ENCODE peak calls at places on chromosomes 4 and X, in five cellular contexts. H is sigmoid colon; Q is dorsolateral prefrontal cortex; E is CD4-positive, alpha-beta T cell; A is right cardiac atrium. X is an unnamed sample.

GRCh38 chrX:120457766-120458180 is 11.3 kb downstream of the LAMP2 start:
- DNase-seq in H (no peak), Q (no peak), E (no peak), A (no peak), X (no peak)

GRCh38 chr4:75841641-75842520 is 60.4 kb downstream of the PPEF2 start:
- DNase-seq in H (no peak), Q (no peak), E (no peak), A (no peak), X (no peak)

GRCh38 chr4:100981447-100982204 is 365.7 kb downstream of the PPP3CA start:
- DNase-seq in H (no peak), Q (no peak), E (no peak), A (peak; percentile 25), X (no peak)

GRCh38 chr4:70818921-70819320 is 20.8 kb downstream of the GRSF1 start:
- DNase-seq in H (no peak), Q (no peak), E (no peak), A (no peak), X (no peak)

GRCh38 chr4:165684177-165684870 is 188.7 kb upstream of the TLL1 start:
- DNase-seq in H (no peak), Q (no peak), E (no peak), A (no peak), X (no peak)

GRCh38 chrX:74351760-74352159 is 47.8 kb downstream of the ZCCHC13 start:
- DNase-seq in H (no peak), Q (no peak), E (no peak), A (no peak), X (no peak)

GRCh38 chr4:62709618-62710252 is 1509.6 kb downstream of the ADGRL3 start:
- DNase-seq in H (no peak), Q (no peak), E (no peak), A (no peak), X (no peak)

GRCh38 chrX:46268429-46268828 is 276.8 kb downstream of the ZNF674 start:
- DNase-seq in H (no peak), Q (no peak), E (no peak), A (no peak), X (no peak)

GRCh38 chr4:151830168-151830567 is 69.4 kb upstream of the GATB start:
- DNase-seq in H (no peak), Q (no peak), E (no peak), A (no peak), X (no peak)

GRCh38 chr4:150209140-150209829 is 131.0 kb downstream of the DCLK2 start:
- DNase-seq in H (peak; percentile 80), Q (no peak), E (no peak), A (peak; percentile 66), X (peak; percentile 55)

GRCh38 chrX:153649178-153649914 is 2.3 kb downstream of the DUSP9 start:
- DNase-seq in H (peak; percentile 49), Q (peak; percentile 43), E (peak; percentile 16), A (no peak), X (peak; percentile 9)

GRCh38 chr4:104989363-104989762 is 157.3 kb upstream of the TET2 start:
- DNase-seq in H (no peak), Q (no peak), E (no peak), A (no peak), X (no peak)

GRCh38 chr4:38695844-38696243 is 31.8 kb downstream of the KLF3 start:
- DNase-seq in H (no peak), Q (no peak), E (no peak), A (no peak), X (no peak)

GRCh38 chr4:53618321-53618720 is 27.0 kb upstream of the LNX1 start:
- DNase-seq in H (no peak), Q (no peak), E (no peak), A (no peak), X (no peak)

GRCh38 chrX:83022020-83022419 is 486.1 kb upstream of the POU3F4 start:
- DNase-seq in H (no peak), Q (no peak), E (no peak), A (no peak), X (no peak)

GRCh38 chrX:10173331-10173900 is 16.6 kb downstream of the CLCN4 start:
- DNase-seq in H (peak; percentile 85), Q (no peak), E (no peak), A (peak; percentile 52), X (peak; percentile 82)

GRCh38 chr4:90833698-90834097 is 706.5 kb downstream of the CCSER1 start:
- DNase-seq in H (no peak), Q (no peak), E (no peak), A (no peak), X (no peak)

GRCh38 chr4:56907009-56907408 is 691 bp upstream of the REST start:
- DNase-seq in H (no peak), Q (no peak), E (peak; percentile 10), A (no peak), X (no peak)
- H3K27me3 ChIP-seq in H (no peaks in the 10 kb centered on the region), Q (no peaks in the 10 kb centered on the region), E (no peaks in the 10 kb centered on the region), A (no peaks in the 10 kb centered on the region), X (no peaks in the 10 kb centered on the region)

DNA sequence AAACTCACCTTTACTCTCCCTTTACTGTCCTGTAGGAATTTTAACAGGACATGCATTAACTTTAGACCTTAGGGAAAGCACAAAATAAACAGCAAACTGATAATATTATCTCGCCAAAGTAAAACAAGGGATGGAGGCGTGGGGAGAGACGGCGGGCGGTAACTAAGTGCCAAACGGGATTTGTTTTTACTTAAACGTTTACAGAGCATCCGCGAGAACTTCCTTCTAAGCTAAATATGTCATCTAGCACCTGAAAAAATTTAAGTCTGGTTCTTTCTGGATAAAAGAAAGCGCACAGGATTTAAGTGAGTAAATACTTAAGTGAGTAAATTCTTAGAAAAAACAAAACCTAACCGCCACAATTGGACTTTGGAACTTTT is 108.5 kb downstream of the SPRY1 start:
- DNase-seq in H (no peak), Q (no peak), E (no peak), A (no peak), X (no peak)
- H3K27ac ChIP-seq in H (peak overlapping the region; percentile 20), Q (no peak overlapping the region), E (no peak overlapping the region), A (peak overlapping the region; percentile 37), X (peak overlapping the region; percentile 67)

DNA sequence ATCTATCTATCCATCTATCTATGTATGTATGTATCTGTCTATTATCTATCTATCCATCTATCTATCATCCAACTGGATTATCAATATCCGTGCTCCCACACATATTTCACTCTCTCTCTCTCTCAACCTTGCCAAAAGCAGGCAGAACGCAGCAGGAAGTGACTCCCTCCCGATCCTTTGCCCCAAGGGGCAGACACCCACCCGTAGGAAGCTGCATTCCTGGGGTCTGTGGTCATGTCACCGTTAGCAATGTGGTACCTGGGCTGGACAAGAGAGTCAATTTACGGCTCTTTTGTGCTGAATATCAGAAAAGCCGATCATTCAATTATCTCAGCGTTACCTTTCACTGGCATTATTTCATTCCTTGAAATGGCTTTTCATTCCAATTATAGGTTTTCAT is 119.6 kb upstream of the PPP2R3B start:
- DNase-seq in H (no peak), Q (no peak), E (no peak), A (no peak), X (no peak)
- H3K27me3 ChIP-seq in H (peaks cover 25% of the 10 kb centered on the region), Q (peaks cover 8% of the 10 kb centered on the region), E (peaks cover 5% of the 10 kb centered on the region), A (no peaks in the 10 kb centered on the region), X (no peaks in the 10 kb centered on the region)

GRCh38 chr4:119725688-119726330 is 97.2 kb upstream of the PDE5A start:
- DNase-seq in H (no peak), Q (no peak), E (no peak), A (no peak), X (no peak)
- H3K27ac ChIP-seq in H (peak overlapping the region; percentile 41), Q (no peak overlapping the region), E (no peak overlapping the region), A (no peak overlapping the region), X (no peak overlapping the region)

DNA sequence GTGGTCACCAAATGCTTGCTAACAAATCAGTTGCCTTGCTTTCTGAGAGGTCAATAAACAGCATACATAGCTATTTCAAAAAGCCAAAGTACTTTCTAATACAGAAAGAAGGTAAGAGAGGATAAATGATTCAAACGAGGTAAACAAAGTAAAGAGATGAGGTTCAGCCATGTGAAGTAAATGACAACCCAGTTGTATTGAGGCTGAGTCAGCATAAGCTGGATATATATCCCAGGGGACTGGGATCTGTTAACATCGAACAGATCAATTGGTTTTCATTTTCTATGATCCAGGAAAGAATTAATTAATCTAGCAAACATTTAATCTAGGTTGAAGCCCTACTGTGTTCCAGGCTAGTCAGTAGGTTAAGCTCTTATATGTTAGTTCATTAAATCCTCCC is 97.3 kb upstream of the GRIA3 start:
- DNase-seq in H (no peak), Q (no peak), E (no peak), A (no peak), X (no peak)
- H3K27me3 ChIP-seq in H (no peaks in the 10 kb centered on the region), Q (peaks cover 7% of the 10 kb centered on the region), E (no peaks in the 10 kb centered on the region), A (no peaks in the 10 kb centered on the region), X (no peaks in the 10 kb centered on the region)

GRCh38 chr4:140095694-140096482 is 58.1 kb downstream of the MAML3 start:
- DNase-seq in H (peak; percentile 68), Q (no peak), E (peak; percentile 44), A (peak; percentile 41), X (no peak)
- H3K27ac ChIP-seq in H (peak overlapping the region; percentile 43), Q (peak overlapping the region; percentile 15), E (peak overlapping the region; percentile 69), A (peak overlapping the region; percentile 66), X (peak overlapping the region; percentile 54)

DNA sequence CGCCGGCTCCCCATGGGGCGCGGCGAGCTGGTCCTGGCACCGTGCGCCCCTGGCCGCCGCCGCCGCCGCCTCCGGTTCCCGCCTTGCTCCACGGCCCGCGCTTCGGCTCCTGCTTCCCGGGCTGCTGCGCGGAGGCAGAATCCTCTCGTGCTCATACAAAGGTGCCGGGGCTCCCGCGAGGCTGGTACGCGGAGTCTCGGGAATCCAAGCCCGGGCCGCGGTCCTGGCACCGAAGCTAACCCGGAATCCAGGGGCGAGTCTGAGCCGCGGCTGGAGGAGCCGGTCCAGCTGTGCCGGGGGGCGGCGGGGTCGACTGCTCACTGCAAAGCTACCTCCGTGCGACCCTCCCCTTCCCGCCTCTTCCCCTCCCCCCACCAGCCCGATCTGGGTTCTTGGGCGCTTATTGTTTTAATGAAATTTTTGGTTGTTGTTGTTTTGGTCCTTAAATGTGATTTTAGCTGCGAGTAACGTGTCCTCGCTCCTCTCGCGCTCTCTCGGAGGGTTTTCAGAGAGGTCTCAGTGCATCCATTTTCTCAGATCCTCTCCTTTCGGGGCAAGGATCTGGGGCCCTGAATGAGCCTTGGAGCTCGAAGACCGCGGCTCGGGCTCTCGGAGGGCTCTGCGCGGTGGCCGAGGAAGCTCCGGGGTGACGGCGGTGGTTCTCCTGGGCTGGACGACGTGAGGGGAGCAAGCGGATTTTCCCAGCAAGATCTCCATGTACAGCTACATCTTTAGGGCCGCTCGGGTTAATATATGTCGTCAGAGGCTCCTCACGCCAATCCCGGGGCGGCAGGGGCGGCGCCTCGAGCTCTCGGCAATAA is at the start of gene HAND2:
- DNase-seq in H (peak; percentile 97), Q (no peak), E (no peak), A (peak; percentile 89), X (peak; percentile 93)
- H3K27me3 ChIP-seq in H (no peaks in the 10 kb centered on the region), Q (peaks cover 95% of the 10 kb centered on the region), E (peaks cover 97% of the 10 kb centered on the region), A (no peaks in the 10 kb centered on the region), X (no peaks in the 10 kb centered on the region)

DNA sequence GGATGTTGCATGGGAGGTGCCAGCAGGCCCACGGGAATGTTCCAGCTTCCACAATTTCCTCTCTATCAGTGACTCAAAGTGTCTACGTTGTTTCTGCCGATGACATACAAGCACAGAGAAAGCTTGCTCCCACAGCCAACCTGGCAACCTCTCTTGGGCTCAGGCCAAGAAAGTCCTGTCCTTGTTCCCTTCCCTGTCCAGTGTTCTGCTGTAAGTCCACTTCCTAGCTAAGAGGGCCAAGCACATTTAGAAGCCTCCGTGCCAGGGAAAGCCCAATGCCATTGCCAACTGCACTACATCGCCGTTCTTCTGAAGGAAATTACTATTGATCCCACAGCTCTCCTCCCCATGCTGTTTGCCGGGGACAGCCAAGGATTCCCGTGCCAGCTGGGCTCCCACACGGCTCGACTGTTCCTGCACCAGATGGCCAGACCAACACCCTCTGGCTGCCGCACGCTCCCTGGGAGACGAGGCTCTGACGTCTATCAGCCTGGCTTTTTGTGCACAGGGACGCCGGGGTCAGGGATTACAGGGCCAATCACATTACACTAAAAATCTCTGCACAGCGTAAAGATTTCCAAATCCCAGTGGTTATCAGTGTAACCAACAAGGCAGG is 284.0 kb downstream of the BCOR start:
- DNase-seq in H (peak; percentile 84), Q (peak; percentile 65), E (no peak), A (peak; percentile 87), X (peak; percentile 66)
- H3K27ac ChIP-seq in H (peak overlapping the region; percentile 44), Q (peak overlapping the region; percentile 29), E (no peak overlapping the region), A (peak overlapping the region; percentile 86), X (no peak overlapping the region)

GRCh38 chr4:185538806-185539205 is 3.5 kb upstream of the PDLIM3 start:
- DNase-seq in H (no peak), Q (no peak), E (no peak), A (no peak), X (no peak)
- H3K27me3 ChIP-seq in H (peaks cover 10% of the 10 kb centered on the region), Q (no peaks in the 10 kb centered on the region), E (peaks cover 54% of the 10 kb centered on the region), A (no peaks in the 10 kb centered on the region), X (no peaks in the 10 kb centered on the region)